ENCODE peak calls at places on chromosomes 13 and 19, in four cellular contexts. D is HT1080, G is left kidney, W is sciatic nerve. B is an unnamed sample.
A peak's percentile ranks its signal among the peaks of the same experiment; 100 is the strongest.

GRCh38 chr13:51674276-51674675 is 90.0 kb downstream of the WDFY2 start:
- DNase-seq in D (no peak), G (peak; percentile 81), W (no peak), B (no peak)

GRCh38 chr13:94435604-94436226 is 43.8 kb downstream of the DCT start:
- DNase-seq in D (peak; percentile 58), G (peak; percentile 73), W (no peak), B (no peak)

GRCh38 chr19:3348042-3348441 is 18.3 kb upstream of the NFIC start:
- DNase-seq in D (no peak), G (no peak), W (no peak), B (no peak)

GRCh38 chr19:49017666-49018351 is 918 bp upstream of the LHB start:
- DNase-seq in D (no peak), G (peak; percentile 77), W (no peak), B (peak; percentile 61)

GRCh38 chr19:14337510-14337909 is 43.7 kb upstream of the ADGRE5 start:
- DNase-seq in D (peak; percentile 31), G (peak; percentile 50), W (no peak), B (no peak)

GRCh38 chr19:12867120-12868099 is 13.8 kb downstream of the DNASE2 start:
- DNase-seq in D (no peak), G (peak; percentile 94), W (peak; percentile 79), B (peak; percentile 66)

GRCh38 chr19:2503521-2504109 is 27.7 kb downstream of the GADD45B start:
- DNase-seq in D (peak; percentile 84), G (peak; percentile 40), W (no peak), B (peak; percentile 54)

GRCh38 chr19:5321851-5322681 is 18.5 kb downstream of the PTPRS start:
- DNase-seq in D (no peak), G (peak; percentile 47), W (no peak), B (no peak)

GRCh38 chr19:49016067-49016839 is 638 bp downstream of the LHB start:
- DNase-seq in D (no peak), G (no peak), W (no peak), B (no peak)

GRCh38 chr19:58578430-58578925 is 5.3 kb upstream of the MZF1 start:
- DNase-seq in D (no peak), G (no peak), W (no peak), B (no peak)

B was measured in NCI-H226.